ENCODE peak calls at places on chromosomes 5 and 9, in seven cellular contexts. F, R, I, S, N, Q and W are unnamed samples. For H3K36me3, the result is how much of the 10 kb centered on the place peaks cover.

GRCh38 chr9:135474915-135475314 is 4.7 kb upstream of the PPP1R26 start:
- DNase-seq in F (no peak), R (no peak), I (no peak), S (no peak), N (no peak), Q (no peak), W (no peak)

GRCh38 chr9:126173401-126173800 is 153.2 kb upstream of the MVB12B start:
- DNase-seq in F (no peak), R (no peak), I (no peak), S (no peak), N (no peak), Q (peak), W (no peak)

GRCh38 chr5:78005021-78005785 is 229.1 kb upstream of the TBCA start:
- DNase-seq in F (no peak), R (no peak), I (no peak), S (no peak), N (no peak), Q (no peak), W (no peak)

GRCh38 chr5:179530069-179530998 is 20.0 kb upstream of the RUFY1 start:
- DNase-seq in F (peak), R (peak), I (peak), S (peak), N (peak), Q (peak), W (peak)

GRCh38 chr5:142922223-142922952 is 152.2 kb downstream of the ARHGAP26 start:
- DNase-seq in F (no peak), R (no peak), I (no peak), S (no peak), N (peak), Q (no peak), W (no peak)

GRCh38 chr9:111375817-111376564 is 46.0 kb upstream of the OR2K2 start:
- DNase-seq in F (no peak), R (no peak), I (no peak), S (no peak), N (no peak), Q (no peak), W (no peak)

GRCh38 chr9:134662143-134662876 is 20.7 kb downstream of the COL5A1 start:
- DNase-seq in F (peak), R (peak), I (peak), S (peak), N (no peak), Q (no peak), W (no peak)

GRCh38 chr5:125148706-125149105 is 402.3 kb upstream of the ZNF608 start:
- DNase-seq in F (no peak), R (no peak), I (no peak), S (no peak), N (no peak), Q (no peak), W (no peak)

GRCh38 chr5:137099651-137100050 is 399.5 kb downstream of the SPOCK1 start:
- DNase-seq in F (no peak), R (no peak), I (no peak), S (no peak), N (no peak), Q (no peak), W (no peak)

GRCh38 chr5:171838066-171838465 is 52.4 kb downstream of the SMIM23 start:
- DNase-seq in F (no peak), R (no peak), I (no peak), S (no peak), N (no peak), Q (no peak), W (no peak)

GRCh38 chr5:169980418-169981053 is at the start of gene INSYN2B:
- DNase-seq in F (peak), R (peak), I (peak), S (peak), N (no peak), Q (peak), W (peak)

GRCh38 chr9:138043411-138044345 is 166.1 kb downstream of the CACNA1B start:
- DNase-seq in F (no peak), R (peak), I (no peak), S (no peak), N (no peak), Q (no peak), W (no peak)

GRCh38 chr5:2184563-2185540 is 302.1 kb upstream of the IRX4 start:
- DNase-seq in F (no peak), R (peak), I (no peak), S (no peak), N (no peak), Q (no peak), W (no peak)

GRCh38 chr5:170552486-170553122 is 48.8 kb downstream of the KCNIP1 start:
- DNase-seq in F (peak), R (peak), I (peak), S (peak), N (no peak), Q (no peak), W (peak)

GRCh38 chr5:162189719-162190118 is 122.1 kb downstream of the GABRG2 start:
- DNase-seq in F (no peak), R (no peak), I (no peak), S (no peak), N (no peak), Q (no peak), W (no peak)
- H3K36me3 ChIP-seq in F (under half), R (under half), I (under half), S (under half), N (under half), Q (under half), W (under half)

GRCh38 chr5:72955768-72956323 is at the start of gene FCHO2:
- DNase-seq in F (peak), R (peak), I (peak), S (peak), N (peak), Q (peak), W (peak)
- H3K4me3 ChIP-seq in F (peak), R (peak), I (peak), S (peak), N (peak), Q (peak), W (peak)

GRCh38 chr9:131672451-131672850 is 67.4 kb downstream of the RAPGEF1 start:
- DNase-seq in F (peak), R (no peak), I (no peak), S (no peak), N (no peak), Q (no peak), W (no peak)
- H3K27ac ChIP-seq in F (peak), R (peak), I (peak), S (no peak), N (no peak), Q (peak), W (no peak)

GRCh38 chr5:14475013-14475412 is 106.6 kb upstream of the OTULINL start:
- DNase-seq in F (no peak), R (no peak), I (no peak), S (no peak), N (no peak), Q (no peak), W (no peak)
- H3K36me3 ChIP-seq in F (half or more), R (under half), I (under half), S (under half), N (under half), Q (under half), W (under half)

GRCh38 chr5:150641006-150641570 is 628 bp downstream of the SYNPO start:
- DNase-seq in F (peak), R (peak), I (no peak), S (peak), N (no peak), Q (peak), W (no peak)
- H3K4me3 ChIP-seq in F (peak), R (no peak), I (no peak), S (peak), N (no peak), Q (peak), W (no peak)

GRCh38 chr5:76720988-76721569 is 5.2 kb downstream of the F2R start:
- DNase-seq in F (no peak), R (no peak), I (no peak), S (no peak), N (no peak), Q (no peak), W (no peak)
- H3K27ac ChIP-seq in F (no peak), R (no peak), I (no peak), S (no peak), N (no peak), Q (no peak), W (no peak)

DNA sequence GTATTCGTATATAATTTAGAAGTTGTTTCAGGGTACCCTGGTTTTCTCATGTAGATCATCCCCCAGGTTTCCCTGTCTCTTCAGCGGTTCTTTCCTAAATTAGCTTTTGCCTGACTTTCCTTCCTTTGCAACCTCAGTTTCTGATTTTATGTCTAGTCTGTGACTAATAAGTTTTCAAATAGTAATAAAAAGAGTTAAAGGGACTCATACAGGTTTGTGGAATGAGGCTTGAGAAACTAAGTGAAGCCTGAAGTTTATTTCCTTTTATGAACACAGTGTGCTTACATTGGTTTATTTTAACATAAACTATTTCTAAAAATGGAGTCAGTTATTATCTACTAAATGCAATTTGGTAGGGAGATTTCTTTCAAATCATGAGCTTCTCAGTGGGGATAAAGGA is 96.8 kb downstream of the TRIO start:
- DNase-seq in F (no peak), R (no peak), I (no peak), S (no peak), N (no peak), Q (no peak), W (no peak)
- H3K36me3 ChIP-seq in F (under half), R (under half), I (under half), S (under half), N (under half), Q (under half), W (under half)

GRCh38 chr5:139653616-139654015 is 5.5 kb downstream of the CXXC5 start:
- DNase-seq in F (no peak), R (no peak), I (no peak), S (no peak), N (no peak), Q (no peak), W (no peak)
- H3K4me3 ChIP-seq in F (no peak), R (no peak), I (no peak), S (no peak), N (no peak), Q (no peak), W (no peak)

GRCh38 chr9:93731963-93732362 is 155.6 kb downstream of the PHF2 start:
- DNase-seq in F (no peak), R (no peak), I (no peak), S (no peak), N (no peak), Q (no peak), W (no peak)

GRCh38 chr9:93726147-93726546 is 149.8 kb downstream of the PHF2 start:
- DNase-seq in F (no peak), R (no peak), I (no peak), S (no peak), N (no peak), Q (no peak), W (no peak)

GRCh38 chr9:93725382-93725781 is 149.0 kb downstream of the PHF2 start:
- DNase-seq in F (no peak), R (no peak), I (no peak), S (no peak), N (no peak), Q (no peak), W (no peak)

GRCh38 chr9:93730643-93731042 is 154.3 kb downstream of the PHF2 start:
- DNase-seq in F (no peak), R (no peak), I (no peak), S (no peak), N (no peak), Q (no peak), W (no peak)

GRCh38 chr9:93730213-93730612 is 153.8 kb downstream of the PHF2 start:
- DNase-seq in F (no peak), R (no peak), I (no peak), S (no peak), N (no peak), Q (no peak), W (no peak)
- H3K27ac ChIP-seq in F (no peak), R (no peak), I (no peak), S (no peak), N (no peak), Q (no peak), W (no peak)

GRCh38 chr5:177295929-177296328 is 7.6 kb downstream of the RAB24 start:
- DNase-seq in F (no peak), R (no peak), I (no peak), S (no peak), N (no peak), Q (no peak), W (no peak)
- H3K36me3 ChIP-seq in F (half or more), R (under half), I (under half), S (under half), N (under half), Q (under half), W (under half)